ENCODE peak calls at places on chromosomes 3 and 15, in six cellular contexts. C, Y, R, S, O and K are unnamed samples.

GRCh38 chr3:60226907-60227306 is 1024.3 kb downstream of the FHIT start:
- DNase-seq in C (no peak), Y (no peak), R (no peak), S (no peak), O (no peak), K (no peak)

GRCh38 chr15:70088887-70089691 is 8.6 kb downstream of the TLE3 start:
- DNase-seq in C (no peak), Y (no peak), R (no peak), S (peak; percentile 16), O (peak; percentile 35), K (no peak)

GRCh38 chr15:64282701-64283100 is 73.3 kb downstream of the CSNK1G1 start:
- DNase-seq in C (no peak), Y (peak; percentile 4), R (no peak), S (no peak), O (no peak), K (no peak)

GRCh38 chr3:126971891-126972351 is 11.0 kb upstream of the PLXNA1 start:
- DNase-seq in C (no peak), Y (no peak), R (peak; percentile 64), S (peak; percentile 77), O (peak; percentile 66), K (no peak)

GRCh38 chr3:71681224-71681668 is 44.0 kb downstream of the EIF4E3 start:
- DNase-seq in C (peak; percentile 73), Y (peak; percentile 56), R (peak; percentile 67), S (peak; percentile 53), O (peak; percentile 51), K (peak; percentile 20)

GRCh38 chr3:48501196-48501595 is 2.8 kb downstream of the SHISA5 start:
- DNase-seq in C (no peak), Y (no peak), R (no peak), S (no peak), O (no peak), K (no peak)

GRCh38 chr3:20324664-20325478 is 138.9 kb upstream of the SGO1 start:
- DNase-seq in C (no peak), Y (no peak), R (peak; percentile 9), S (no peak), O (no peak), K (no peak)

GRCh38 chr3:40995271-40995670 is 204.0 kb upstream of the CTNNB1 start:
- DNase-seq in C (peak; percentile 45), Y (no peak), R (no peak), S (no peak), O (no peak), K (no peak)

GRCh38 chr3:131026321-131027151 is at the start of the genes ASTE1 and NEK11:
- DNase-seq in C (peak; percentile 89), Y (peak; percentile 86), R (peak; percentile 81), S (peak; percentile 85), O (peak; percentile 95), K (peak; percentile 76)

GRCh38 chr15:74958908-74959642 is 2.5 kb upstream of the RPP25 start:
- DNase-seq in C (no peak), Y (no peak), R (no peak), S (no peak), O (peak; percentile 41), K (no peak)

GRCh38 chr3:72505539-72506430 is 342.5 kb downstream of the SHQ1 start:
- DNase-seq in C (no peak), Y (no peak), R (no peak), S (no peak), O (no peak), K (no peak)

GRCh38 chr3:61714225-61714624 is 152.9 kb downstream of the PTPRG start:
- DNase-seq in C (no peak), Y (no peak), R (no peak), S (no peak), O (no peak), K (no peak)

GRCh38 chr3:187628169-187628568 is 42.0 kb downstream of the SST start:
- DNase-seq in C (no peak), Y (no peak), R (no peak), S (no peak), O (no peak), K (no peak)

GRCh38 chr15:64355559-64356442 is at the start of gene CSNK1G1:
- DNase-seq in C (peak; percentile 97), Y (peak; percentile 95), R (peak; percentile 96), S (peak; percentile 95), O (peak; percentile 94), K (peak; percentile 79)

GRCh38 chr3:105139851-105140560 is 226.7 kb upstream of the ALCAM start:
- DNase-seq in C (no peak), Y (no peak), R (no peak), S (no peak), O (no peak), K (no peak)

GRCh38 chr3:190362258-190362657 is 25.7 kb upstream of the CLDN16 start:
- DNase-seq in C (no peak), Y (no peak), R (no peak), S (no peak), O (no peak), K (no peak)

GRCh38 chr3:125051715-125052581 is 3.8 kb downstream of the HEG1 start:
- DNase-seq in C (peak; percentile 82), Y (peak; percentile 86), R (peak; percentile 63), S (peak; percentile 58), O (peak; percentile 41), K (peak; percentile 50)

GRCh38 chr15:36688310-36689102 is 109.1 kb downstream of the CDIN1 start:
- DNase-seq in C (peak; percentile 58), Y (peak; percentile 17), R (no peak), S (no peak), O (no peak), K (no peak)

GRCh38 chr15:100730655-100731240 is 128.4 kb downstream of the ASB7 start:
- DNase-seq in C (no peak), Y (no peak), R (no peak), S (no peak), O (no peak), K (no peak)